ENCODE peak calls at places on chromosomes 5 and 9, in ten cellular contexts. One of them, this sample, is unnamed.

GRCh38 chr5:179378441-179379271 is 33.4 kb upstream of the ADAMTS2 start:
- DNase-seq in retina: no peak
- DNase-seq in AG08395: peak; percentile 61
- DNase-seq in activated CD8-positive, alpha-beta T cell treated with anti-CD3 and anti-CD28 coated beads for 36 hours: no peak
- DNase-seq in NCI-H2081: no peak
- DNase-seq in CD8-positive, alpha-beta T cell: no peak
- DNase-seq in HEK293T: no peak
- DNase-seq in ureter: peak; percentile 39
- DNase-seq in stimulated activated effector memory CD8-positive, alpha-beta T cell treated with anti-CD3 and anti-CD28 coated beads, Interleukin-12 subunit alpha, Interleukin-12 subunit beta, amount 100 ng/mL, for 72 hours: no peak
- DNase-seq in Ammon's horn: no peak
- DNase-seq in this sample: no peak

GRCh38 chr5:34499001-34499734 is 157.0 kb upstream of the RAI14 start:
- DNase-seq in retina: no peak
- DNase-seq in AG08395: peak; percentile 53
- DNase-seq in activated CD8-positive, alpha-beta T cell treated with anti-CD3 and anti-CD28 coated beads for 36 hours: peak; percentile 38
- DNase-seq in NCI-H2081: no peak
- DNase-seq in CD8-positive, alpha-beta T cell: no peak
- DNase-seq in HEK293T: no peak
- DNase-seq in ureter: no peak
- DNase-seq in stimulated activated effector memory CD8-positive, alpha-beta T cell treated with anti-CD3 and anti-CD28 coated beads, Interleukin-12 subunit alpha, Interleukin-12 subunit beta, amount 100 ng/mL, for 72 hours: peak; percentile 69
- DNase-seq in Ammon's horn: no peak
- DNase-seq in this sample: no peak

GRCh38 chr5:153147891-153148623 is 342.4 kb upstream of the GRIA1 start:
- DNase-seq in retina: peak; percentile 24
- DNase-seq in AG08395: peak; percentile 10
- DNase-seq in activated CD8-positive, alpha-beta T cell treated with anti-CD3 and anti-CD28 coated beads for 36 hours: no peak
- DNase-seq in NCI-H2081: peak; percentile 83
- DNase-seq in CD8-positive, alpha-beta T cell: no peak
- DNase-seq in HEK293T: peak; percentile 14
- DNase-seq in ureter: no peak
- DNase-seq in stimulated activated effector memory CD8-positive, alpha-beta T cell treated with anti-CD3 and anti-CD28 coated beads, Interleukin-12 subunit alpha, Interleukin-12 subunit beta, amount 100 ng/mL, for 72 hours: no peak
- DNase-seq in Ammon's horn: peak; percentile 49
- DNase-seq in this sample: peak; percentile 91

GRCh38 chr5:150139334-150139733 is 16.3 kb downstream of the PDGFRB start:
- DNase-seq in retina: no peak
- DNase-seq in AG08395: peak; percentile 52
- DNase-seq in activated CD8-positive, alpha-beta T cell treated with anti-CD3 and anti-CD28 coated beads for 36 hours: no peak
- DNase-seq in NCI-H2081: no peak
- DNase-seq in CD8-positive, alpha-beta T cell: no peak
- DNase-seq in HEK293T: no peak
- DNase-seq in ureter: no peak
- DNase-seq in stimulated activated effector memory CD8-positive, alpha-beta T cell treated with anti-CD3 and anti-CD28 coated beads, Interleukin-12 subunit alpha, Interleukin-12 subunit beta, amount 100 ng/mL, for 72 hours: no peak
- DNase-seq in Ammon's horn: no peak
- DNase-seq in this sample: no peak

GRCh38 chr5:154885438-154885837 is 27.0 kb downstream of the CNOT8 start:
- DNase-seq in retina: no peak
- DNase-seq in AG08395: no peak
- DNase-seq in activated CD8-positive, alpha-beta T cell treated with anti-CD3 and anti-CD28 coated beads for 36 hours: no peak
- DNase-seq in NCI-H2081: no peak
- DNase-seq in CD8-positive, alpha-beta T cell: no peak
- DNase-seq in HEK293T: no peak
- DNase-seq in ureter: no peak
- DNase-seq in stimulated activated effector memory CD8-positive, alpha-beta T cell treated with anti-CD3 and anti-CD28 coated beads, Interleukin-12 subunit alpha, Interleukin-12 subunit beta, amount 100 ng/mL, for 72 hours: no peak
- DNase-seq in Ammon's horn: peak; percentile 13
- DNase-seq in this sample: no peak

GRCh38 chr9:87206064-87206661 is 258.9 kb upstream of the GAS1 start:
- DNase-seq in retina: no peak
- DNase-seq in AG08395: peak; percentile 53
- DNase-seq in activated CD8-positive, alpha-beta T cell treated with anti-CD3 and anti-CD28 coated beads for 36 hours: peak; percentile 3
- DNase-seq in NCI-H2081: no peak
- DNase-seq in CD8-positive, alpha-beta T cell: no peak
- DNase-seq in HEK293T: peak; percentile 36
- DNase-seq in ureter: no peak
- DNase-seq in stimulated activated effector memory CD8-positive, alpha-beta T cell treated with anti-CD3 and anti-CD28 coated beads, Interleukin-12 subunit alpha, Interleukin-12 subunit beta, amount 100 ng/mL, for 72 hours: no peak
- DNase-seq in Ammon's horn: no peak
- DNase-seq in this sample: no peak

GRCh38 chr9:86354048-86354881 is at the start of gene TUT7:
- DNase-seq in retina: peak; percentile 97
- DNase-seq in AG08395: peak; percentile 96
- DNase-seq in activated CD8-positive, alpha-beta T cell treated with anti-CD3 and anti-CD28 coated beads for 36 hours: peak; percentile 95
- DNase-seq in NCI-H2081: peak; percentile 95
- DNase-seq in CD8-positive, alpha-beta T cell: peak; percentile 89
- DNase-seq in HEK293T: peak; percentile 95
- DNase-seq in ureter: peak; percentile 97
- DNase-seq in stimulated activated effector memory CD8-positive, alpha-beta T cell treated with anti-CD3 and anti-CD28 coated beads, Interleukin-12 subunit alpha, Interleukin-12 subunit beta, amount 100 ng/mL, for 72 hours: peak; percentile 99
- DNase-seq in Ammon's horn: peak; percentile 96
- DNase-seq in this sample: peak; percentile 95

GRCh38 chr5:167684251-167684650 is 607.2 kb upstream of the WWC1 start:
- DNase-seq in retina: no peak
- DNase-seq in AG08395: no peak
- DNase-seq in activated CD8-positive, alpha-beta T cell treated with anti-CD3 and anti-CD28 coated beads for 36 hours: no peak
- DNase-seq in NCI-H2081: no peak
- DNase-seq in CD8-positive, alpha-beta T cell: no peak
- DNase-seq in HEK293T: no peak
- DNase-seq in ureter: no peak
- DNase-seq in stimulated activated effector memory CD8-positive, alpha-beta T cell treated with anti-CD3 and anti-CD28 coated beads, Interleukin-12 subunit alpha, Interleukin-12 subunit beta, amount 100 ng/mL, for 72 hours: no peak
- DNase-seq in Ammon's horn: peak; percentile 8
- DNase-seq in this sample: no peak

GRCh38 chr5:111781200-111781599 is 24.2 kb upstream of the NREP start:
- DNase-seq in retina: no peak
- DNase-seq in AG08395: peak; percentile 50
- DNase-seq in activated CD8-positive, alpha-beta T cell treated with anti-CD3 and anti-CD28 coated beads for 36 hours: no peak
- DNase-seq in NCI-H2081: no peak
- DNase-seq in CD8-positive, alpha-beta T cell: no peak
- DNase-seq in HEK293T: no peak
- DNase-seq in ureter: peak; percentile 48
- DNase-seq in stimulated activated effector memory CD8-positive, alpha-beta T cell treated with anti-CD3 and anti-CD28 coated beads, Interleukin-12 subunit alpha, Interleukin-12 subunit beta, amount 100 ng/mL, for 72 hours: no peak
- DNase-seq in Ammon's horn: peak; percentile 51
- DNase-seq in this sample: no peak

GRCh38 chr5:9251379-9251980 is 294.4 kb downstream of the SEMA5A start:
- DNase-seq in retina: no peak
- DNase-seq in AG08395: peak; percentile 30
- DNase-seq in activated CD8-positive, alpha-beta T cell treated with anti-CD3 and anti-CD28 coated beads for 36 hours: no peak
- DNase-seq in NCI-H2081: no peak
- DNase-seq in CD8-positive, alpha-beta T cell: no peak
- DNase-seq in HEK293T: no peak
- DNase-seq in ureter: no peak
- DNase-seq in stimulated activated effector memory CD8-positive, alpha-beta T cell treated with anti-CD3 and anti-CD28 coated beads, Interleukin-12 subunit alpha, Interleukin-12 subunit beta, amount 100 ng/mL, for 72 hours: no peak
- DNase-seq in Ammon's horn: no peak
- DNase-seq in this sample: no peak

GRCh38 chr9:13088734-13089427 is 190.6 kb downstream of the MPDZ start:
- DNase-seq in retina: peak; percentile 62
- DNase-seq in AG08395: peak; percentile 71
- DNase-seq in activated CD8-positive, alpha-beta T cell treated with anti-CD3 and anti-CD28 coated beads for 36 hours: peak; percentile 2
- DNase-seq in NCI-H2081: peak; percentile 80
- DNase-seq in CD8-positive, alpha-beta T cell: no peak
- DNase-seq in HEK293T: peak; percentile 57
- DNase-seq in ureter: no peak
- DNase-seq in stimulated activated effector memory CD8-positive, alpha-beta T cell treated with anti-CD3 and anti-CD28 coated beads, Interleukin-12 subunit alpha, Interleukin-12 subunit beta, amount 100 ng/mL, for 72 hours: no peak
- DNase-seq in Ammon's horn: peak; percentile 67
- DNase-seq in this sample: peak; percentile 35

GRCh38 chr9:9949948-9950347 is 662.9 kb downstream of the PTPRD start:
- DNase-seq in retina: no peak
- DNase-seq in AG08395: no peak
- DNase-seq in activated CD8-positive, alpha-beta T cell treated with anti-CD3 and anti-CD28 coated beads for 36 hours: no peak
- DNase-seq in NCI-H2081: no peak
- DNase-seq in CD8-positive, alpha-beta T cell: no peak
- DNase-seq in HEK293T: no peak
- DNase-seq in ureter: no peak
- DNase-seq in stimulated activated effector memory CD8-positive, alpha-beta T cell treated with anti-CD3 and anti-CD28 coated beads, Interleukin-12 subunit alpha, Interleukin-12 subunit beta, amount 100 ng/mL, for 72 hours: no peak
- DNase-seq in Ammon's horn: no peak
- DNase-seq in this sample: no peak

GRCh38 chr5:56979968-56980367 is 28.0 kb upstream of the MIER3 start:
- DNase-seq in retina: no peak
- DNase-seq in AG08395: no peak
- DNase-seq in activated CD8-positive, alpha-beta T cell treated with anti-CD3 and anti-CD28 coated beads for 36 hours: no peak
- DNase-seq in NCI-H2081: no peak
- DNase-seq in CD8-positive, alpha-beta T cell: no peak
- DNase-seq in HEK293T: no peak
- DNase-seq in ureter: no peak
- DNase-seq in stimulated activated effector memory CD8-positive, alpha-beta T cell treated with anti-CD3 and anti-CD28 coated beads, Interleukin-12 subunit alpha, Interleukin-12 subunit beta, amount 100 ng/mL, for 72 hours: no peak
- DNase-seq in Ammon's horn: no peak
- DNase-seq in this sample: no peak

GRCh38 chr5:103340717-103341397 is 82.3 kb downstream of the MACIR start:
- DNase-seq in retina: no peak
- DNase-seq in AG08395: no peak
- DNase-seq in activated CD8-positive, alpha-beta T cell treated with anti-CD3 and anti-CD28 coated beads for 36 hours: no peak
- DNase-seq in NCI-H2081: no peak
- DNase-seq in CD8-positive, alpha-beta T cell: no peak
- DNase-seq in HEK293T: no peak
- DNase-seq in ureter: no peak
- DNase-seq in stimulated activated effector memory CD8-positive, alpha-beta T cell treated with anti-CD3 and anti-CD28 coated beads, Interleukin-12 subunit alpha, Interleukin-12 subunit beta, amount 100 ng/mL, for 72 hours: no peak
- DNase-seq in Ammon's horn: no peak
- DNase-seq in this sample: no peak

GRCh38 chr9:22005083-22005699 is 3.9 kb downstream of the CDKN2B start:
- DNase-seq in retina: peak; percentile 79
- DNase-seq in AG08395: no peak
- DNase-seq in activated CD8-positive, alpha-beta T cell treated with anti-CD3 and anti-CD28 coated beads for 36 hours: peak; percentile 29
- DNase-seq in NCI-H2081: no peak
- DNase-seq in CD8-positive, alpha-beta T cell: no peak
- DNase-seq in HEK293T: no peak
- DNase-seq in ureter: no peak
- DNase-seq in stimulated activated effector memory CD8-positive, alpha-beta T cell treated with anti-CD3 and anti-CD28 coated beads, Interleukin-12 subunit alpha, Interleukin-12 subunit beta, amount 100 ng/mL, for 72 hours: peak; percentile 48
- DNase-seq in Ammon's horn: no peak
- DNase-seq in this sample: no peak

GRCh38 chr5:122608222-122608621 is 166.7 kb upstream of the SNX2 start:
- DNase-seq in retina: no peak
- DNase-seq in AG08395: no peak
- DNase-seq in activated CD8-positive, alpha-beta T cell treated with anti-CD3 and anti-CD28 coated beads for 36 hours: no peak
- DNase-seq in NCI-H2081: no peak
- DNase-seq in CD8-positive, alpha-beta T cell: no peak
- DNase-seq in HEK293T: no peak
- DNase-seq in ureter: no peak
- DNase-seq in stimulated activated effector memory CD8-positive, alpha-beta T cell treated with anti-CD3 and anti-CD28 coated beads, Interleukin-12 subunit alpha, Interleukin-12 subunit beta, amount 100 ng/mL, for 72 hours: no peak
- DNase-seq in Ammon's horn: no peak
- DNase-seq in this sample: no peak

GRCh38 chr9:20015427-20015931 is 226.6 kb upstream of the SLC24A2 start:
- DNase-seq in retina: no peak
- DNase-seq in AG08395: no peak
- DNase-seq in activated CD8-positive, alpha-beta T cell treated with anti-CD3 and anti-CD28 coated beads for 36 hours: peak; percentile 15
- DNase-seq in NCI-H2081: no peak
- DNase-seq in CD8-positive, alpha-beta T cell: no peak
- DNase-seq in HEK293T: no peak
- DNase-seq in ureter: no peak
- DNase-seq in stimulated activated effector memory CD8-positive, alpha-beta T cell treated with anti-CD3 and anti-CD28 coated beads, Interleukin-12 subunit alpha, Interleukin-12 subunit beta, amount 100 ng/mL, for 72 hours: no peak
- DNase-seq in Ammon's horn: no peak
- DNase-seq in this sample: peak; percentile 1

GRCh38 chr5:10360686-10361085 is 7.2 kb downstream of the MARCHF6 start:
- DNase-seq in retina: no peak
- DNase-seq in AG08395: no peak
- DNase-seq in activated CD8-positive, alpha-beta T cell treated with anti-CD3 and anti-CD28 coated beads for 36 hours: no peak
- DNase-seq in NCI-H2081: no peak
- DNase-seq in CD8-positive, alpha-beta T cell: no peak
- DNase-seq in HEK293T: no peak
- DNase-seq in ureter: no peak
- DNase-seq in stimulated activated effector memory CD8-positive, alpha-beta T cell treated with anti-CD3 and anti-CD28 coated beads, Interleukin-12 subunit alpha, Interleukin-12 subunit beta, amount 100 ng/mL, for 72 hours: no peak
- DNase-seq in Ammon's horn: no peak
- DNase-seq in this sample: no peak

GRCh38 chr5:179907570-179908324 is at the start of gene TBC1D9B:
- DNase-seq in retina: peak; percentile 81
- DNase-seq in AG08395: peak; percentile 85
- DNase-seq in activated CD8-positive, alpha-beta T cell treated with anti-CD3 and anti-CD28 coated beads for 36 hours: peak; percentile 57
- DNase-seq in NCI-H2081: peak; percentile 60
- DNase-seq in CD8-positive, alpha-beta T cell: peak; percentile 58
- DNase-seq in HEK293T: peak; percentile 93
- DNase-seq in ureter: peak; percentile 59
- DNase-seq in stimulated activated effector memory CD8-positive, alpha-beta T cell treated with anti-CD3 and anti-CD28 coated beads, Interleukin-12 subunit alpha, Interleukin-12 subunit beta, amount 100 ng/mL, for 72 hours: peak; percentile 79
- DNase-seq in Ammon's horn: peak; percentile 72
- DNase-seq in this sample: peak; percentile 39

GRCh38 chr9:84357235-84357634 is 16.7 kb upstream of the SLC28A3 start:
- DNase-seq in retina: no peak
- DNase-seq in AG08395: no peak
- DNase-seq in activated CD8-positive, alpha-beta T cell treated with anti-CD3 and anti-CD28 coated beads for 36 hours: no peak
- DNase-seq in NCI-H2081: no peak
- DNase-seq in CD8-positive, alpha-beta T cell: no peak
- DNase-seq in HEK293T: no peak
- DNase-seq in ureter: no peak
- DNase-seq in stimulated activated effector memory CD8-positive, alpha-beta T cell treated with anti-CD3 and anti-CD28 coated beads, Interleukin-12 subunit alpha, Interleukin-12 subunit beta, amount 100 ng/mL, for 72 hours: no peak
- DNase-seq in Ammon's horn: no peak
- DNase-seq in this sample: no peak

GRCh38 chr5:132253008-132253441 is 4.5 kb upstream of the PDLIM4 start:
- DNase-seq in retina: no peak
- DNase-seq in AG08395: no peak
- DNase-seq in activated CD8-positive, alpha-beta T cell treated with anti-CD3 and anti-CD28 coated beads for 36 hours: no peak
- DNase-seq in NCI-H2081: no peak
- DNase-seq in CD8-positive, alpha-beta T cell: no peak
- DNase-seq in HEK293T: no peak
- DNase-seq in ureter: peak; percentile 42
- DNase-seq in stimulated activated effector memory CD8-positive, alpha-beta T cell treated with anti-CD3 and anti-CD28 coated beads, Interleukin-12 subunit alpha, Interleukin-12 subunit beta, amount 100 ng/mL, for 72 hours: no peak
- DNase-seq in Ammon's horn: no peak
- DNase-seq in this sample: no peak

GRCh38 chr9:97556721-97557605 is 55.5 kb downstream of the TMOD1 start:
- DNase-seq in retina: no peak
- DNase-seq in AG08395: no peak
- DNase-seq in activated CD8-positive, alpha-beta T cell treated with anti-CD3 and anti-CD28 coated beads for 36 hours: no peak
- DNase-seq in NCI-H2081: no peak
- DNase-seq in CD8-positive, alpha-beta T cell: no peak
- DNase-seq in HEK293T: no peak
- DNase-seq in ureter: no peak
- DNase-seq in stimulated activated effector memory CD8-positive, alpha-beta T cell treated with anti-CD3 and anti-CD28 coated beads, Interleukin-12 subunit alpha, Interleukin-12 subunit beta, amount 100 ng/mL, for 72 hours: no peak
- DNase-seq in Ammon's horn: no peak
- DNase-seq in this sample: peak; percentile 91

GRCh38 chr9:21873540-21874221 is 71.2 kb downstream of the MTAP start:
- DNase-seq in retina: no peak
- DNase-seq in AG08395: peak; percentile 28
- DNase-seq in activated CD8-positive, alpha-beta T cell treated with anti-CD3 and anti-CD28 coated beads for 36 hours: no peak
- DNase-seq in NCI-H2081: no peak
- DNase-seq in CD8-positive, alpha-beta T cell: no peak
- DNase-seq in HEK293T: no peak
- DNase-seq in ureter: no peak
- DNase-seq in stimulated activated effector memory CD8-positive, alpha-beta T cell treated with anti-CD3 and anti-CD28 coated beads, Interleukin-12 subunit alpha, Interleukin-12 subunit beta, amount 100 ng/mL, for 72 hours: no peak
- DNase-seq in Ammon's horn: no peak
- DNase-seq in this sample: no peak

GRCh38 chr9:13508086-13508485 is 228.6 kb upstream of the MPDZ start:
- DNase-seq in retina: no peak
- DNase-seq in AG08395: no peak
- DNase-seq in activated CD8-positive, alpha-beta T cell treated with anti-CD3 and anti-CD28 coated beads for 36 hours: no peak
- DNase-seq in NCI-H2081: no peak
- DNase-seq in CD8-positive, alpha-beta T cell: no peak
- DNase-seq in HEK293T: no peak
- DNase-seq in ureter: no peak
- DNase-seq in stimulated activated effector memory CD8-positive, alpha-beta T cell treated with anti-CD3 and anti-CD28 coated beads, Interleukin-12 subunit alpha, Interleukin-12 subunit beta, amount 100 ng/mL, for 72 hours: no peak
- DNase-seq in Ammon's horn: no peak
- DNase-seq in this sample: no peak

GRCh38 chr9:32423371-32423770 is 38.9 kb downstream of the ACO1 start:
- DNase-seq in retina: no peak
- DNase-seq in AG08395: no peak
- DNase-seq in activated CD8-positive, alpha-beta T cell treated with anti-CD3 and anti-CD28 coated beads for 36 hours: no peak
- DNase-seq in NCI-H2081: no peak
- DNase-seq in CD8-positive, alpha-beta T cell: no peak
- DNase-seq in HEK293T: no peak
- DNase-seq in ureter: no peak
- DNase-seq in stimulated activated effector memory CD8-positive, alpha-beta T cell treated with anti-CD3 and anti-CD28 coated beads, Interleukin-12 subunit alpha, Interleukin-12 subunit beta, amount 100 ng/mL, for 72 hours: no peak
- DNase-seq in Ammon's horn: no peak
- DNase-seq in this sample: no peak

GRCh38 chr9:88923653-88924284 is 67.5 kb upstream of the S1PR3 start:
- DNase-seq in retina: no peak
- DNase-seq in AG08395: no peak
- DNase-seq in activated CD8-positive, alpha-beta T cell treated with anti-CD3 and anti-CD28 coated beads for 36 hours: peak; percentile 32
- DNase-seq in NCI-H2081: no peak
- DNase-seq in CD8-positive, alpha-beta T cell: no peak
- DNase-seq in HEK293T: no peak
- DNase-seq in ureter: no peak
- DNase-seq in stimulated activated effector memory CD8-positive, alpha-beta T cell treated with anti-CD3 and anti-CD28 coated beads, Interleukin-12 subunit alpha, Interleukin-12 subunit beta, amount 100 ng/mL, for 72 hours: peak; percentile 64
- DNase-seq in Ammon's horn: no peak
- DNase-seq in this sample: no peak

GRCh38 chr5:144581044-144581443 is 410.4 kb downstream of the KCTD16 start:
- DNase-seq in retina: no peak
- DNase-seq in AG08395: no peak
- DNase-seq in activated CD8-positive, alpha-beta T cell treated with anti-CD3 and anti-CD28 coated beads for 36 hours: no peak
- DNase-seq in NCI-H2081: no peak
- DNase-seq in CD8-positive, alpha-beta T cell: no peak
- DNase-seq in HEK293T: no peak
- DNase-seq in ureter: no peak
- DNase-seq in stimulated activated effector memory CD8-positive, alpha-beta T cell treated with anti-CD3 and anti-CD28 coated beads, Interleukin-12 subunit alpha, Interleukin-12 subunit beta, amount 100 ng/mL, for 72 hours: no peak
- DNase-seq in Ammon's horn: no peak
- DNase-seq in this sample: no peak

GRCh38 chr5:132821791-132822190 is 8.7 kb downstream of the SHROOM1 start:
- DNase-seq in retina: no peak
- DNase-seq in AG08395: peak; percentile 70
- DNase-seq in activated CD8-positive, alpha-beta T cell treated with anti-CD3 and anti-CD28 coated beads for 36 hours: no peak
- DNase-seq in NCI-H2081: no peak
- DNase-seq in CD8-positive, alpha-beta T cell: no peak
- DNase-seq in HEK293T: no peak
- DNase-seq in ureter: no peak
- DNase-seq in stimulated activated effector memory CD8-positive, alpha-beta T cell treated with anti-CD3 and anti-CD28 coated beads, Interleukin-12 subunit alpha, Interleukin-12 subunit beta, amount 100 ng/mL, for 72 hours: no peak
- DNase-seq in Ammon's horn: peak; percentile 79
- DNase-seq in this sample: peak; percentile 26